ENCODE peak calls at places on chromosome 9, in eight cellular contexts. M is non-pigmented ciliary epithelial cell; R is activated effector memory CD4-positive, alpha-beta T cell treated with Interleukin-2 at 50 U/mL for 16 hours; C is cardiac fibroblast; J is stimulated activated CD4-positive, alpha-beta T cell treated with anti-CD3 and anti-CD28 coated beads, TNF-alpha, amount 100 ng/mL, for 48 hours; E is kidney glomerular epithelial cell; V is CD4-positive, CD25-positive, alpha-beta regulatory T cell; G is fibroblast of lung. A is an unnamed sample.

GRCh38 chr9:121840838-121841760 is 189.7 kb downstream of the DAB2IP start:
- DNase-seq in M (no peak), R (no peak), C (no peak), J (no peak), E (peak), V (no peak), G (no peak), A (peak)

GRCh38 chr9:95455714-95456113 is 61.1 kb downstream of the PTCH1 start:
- DNase-seq in M (no peak), R (no peak), C (no peak), J (no peak), E (no peak), V (no peak), G (no peak), A (no peak)

GRCh38 chr9:97906236-97906831 is 16.0 kb downstream of the TRMO start:
- DNase-seq in M (no peak), R (no peak), C (peak), J (no peak), E (no peak), V (peak), G (peak), A (no peak)

GRCh38 chr9:125683486-125683885 is 23.5 kb downstream of the MAPKAP1 start:
- DNase-seq in M (peak), R (no peak), C (peak), J (no peak), E (no peak), V (no peak), G (peak), A (no peak)

GRCh38 chr9:129412814-129413536 is 207.9 kb downstream of the C9orf50 start:
- DNase-seq in M (peak), R (peak), C (peak), J (no peak), E (peak), V (no peak), G (peak), A (peak)

GRCh38 chr9:121713400-121714070 is 62.1 kb downstream of the DAB2IP start:
- DNase-seq in M (no peak), R (no peak), C (no peak), J (no peak), E (no peak), V (no peak), G (no peak), A (no peak)

GRCh38 chr9:126383395-126384104 is 56.9 kb downstream of the MVB12B start:
- DNase-seq in M (no peak), R (no peak), C (no peak), J (no peak), E (no peak), V (no peak), G (no peak), A (no peak)

GRCh38 chr9:89770779-89771178 is 166.0 kb downstream of the GADD45G start:
- DNase-seq in M (no peak), R (no peak), C (no peak), J (no peak), E (no peak), V (no peak), G (no peak), A (no peak)

GRCh38 chr9:78821126-78821822 is 524.3 kb downstream of the PSAT1 start:
- DNase-seq in M (no peak), R (no peak), C (peak), J (no peak), E (peak), V (peak), G (peak), A (peak)

GRCh38 chr9:107782789-107783188 is 293.2 kb upstream of the KLF4 start:
- DNase-seq in M (no peak), R (no peak), C (peak), J (no peak), E (no peak), V (no peak), G (no peak), A (no peak)